ENCODE peak calls at places on chromosome 21, in six cellular contexts. N is heart left ventricle; L is heart right ventricle; Y is effector memory CD4-positive, alpha-beta T cell; G is GM23248; X is MM.1S. U is an unnamed sample. For H3K4me1 and H3K27me3, the result is how much of the 10 kb centered on the place peaks cover.

GRCh38 chr21:30340714-30341573 is 3.5 kb upstream of the KRTAP27-1 start:
- DNase-seq in N (no peak), L (no peak), Y (no peak), G (peak), X (peak), U (peak)

GRCh38 chr21:39441502-39442475 is 3.8 kb downstream of the LCA5L start:
- DNase-seq in N (no peak), L (no peak), Y (no peak), G (peak), X (peak), U (peak)

GRCh38 chr21:26732442-26733221 is 112.6 kb downstream of the ADAMTS1 start:
- DNase-seq in N (peak), L (peak), Y (no peak), G (peak), X (no peak), U (no peak)

GRCh38 chr21:38997051-38997450 is 186.2 kb downstream of the PSMG1 start:
- DNase-seq in N (no peak), L (no peak), Y (no peak), G (no peak), X (no peak), U (no peak)

GRCh38 chr21:29145354-29145782 is 14.9 kb downstream of the MAP3K7CL start:
- DNase-seq in N (no peak), L (no peak), Y (no peak), G (peak), X (no peak), U (no peak)

GRCh38 chr21:24470852-24471251 is 1136.4 kb downstream of the MRPL39 start:
- DNase-seq in N (no peak), L (no peak), Y (no peak), G (no peak), X (no peak), U (no peak)

GRCh38 chr21:15872236-15872635 is 142.5 kb downstream of the USP25 start:
- DNase-seq in N (no peak), L (no peak), Y (no peak), G (no peak), X (no peak), U (no peak)

GRCh38 chr21:31260790-31261189 is 83.3 kb downstream of the TIAM1 start:
- DNase-seq in N (no peak), L (no peak), Y (no peak), G (peak), X (no peak), U (no peak)

GRCh38 chr21:14773777-14774345 is 227.7 kb upstream of the SAMSN1 start:
- DNase-seq in N (peak), L (peak), Y (peak), G (peak), X (peak), U (peak)

GRCh38 chr21:31609081-31609480 is 50.4 kb upstream of the SOD1 start:
- DNase-seq in N (no peak), L (no peak), Y (no peak), G (no peak), X (no peak), U (no peak)

GRCh38 chr21:28754127-28754611 is 238.5 kb downstream of the LTN1 start:
- DNase-seq in N (peak), L (peak), Y (no peak), G (peak), X (no peak), U (no peak)

GRCh38 chr21:25887166-25887565 is 152.4 kb downstream of the GABPA start:
- DNase-seq in N (no peak), L (no peak), Y (no peak), G (peak), X (no peak), U (no peak)

GRCh38 chr21:40433575-40433974 is 413.4 kb downstream of the DSCAM start:
- DNase-seq in N (no peak), L (no peak), Y (no peak), G (no peak), X (no peak), U (no peak)

GRCh38 chr21:33901421-33902288 is 13.9 kb downstream of the ATP5PO start:
- DNase-seq in N (no peak), L (no peak), Y (no peak), G (peak), X (peak), U (no peak)

GRCh38 chr21:27112186-27112585 is 145.3 kb upstream of the ADAMTS5 start:
- DNase-seq in N (no peak), L (no peak), Y (no peak), G (peak), X (no peak), U (no peak)

GRCh38 chr21:20259035-20259867 is 739.0 kb upstream of the NCAM2 start:
- DNase-seq in N (no peak), L (no peak), Y (no peak), G (no peak), X (no peak), U (no peak)

GRCh38 chr21:32083175-32083574 is 195.7 kb downstream of the MIS18A start:
- DNase-seq in N (no peak), L (no peak), Y (no peak), G (no peak), X (no peak), U (no peak)

GRCh38 chr21:28521932-28522826 is 470.5 kb downstream of the LTN1 start:
- DNase-seq in N (no peak), L (no peak), Y (no peak), G (peak), X (peak), U (no peak)

GRCh38 chr21:43767980-43768867 is 7.9 kb downstream of the CSTB start:
- DNase-seq in N (no peak), L (no peak), Y (no peak), G (peak), X (no peak), U (no peak)

GRCh38 chr21:43767498-43767979 is 8.6 kb downstream of the CSTB start:
- DNase-seq in N (no peak), L (no peak), Y (no peak), G (no peak), X (no peak), U (no peak)

GRCh38 chr21:43768868-43769167 is 7.3 kb downstream of the CSTB start:
- DNase-seq in N (no peak), L (no peak), Y (no peak), G (no peak), X (no peak), U (no peak)

GRCh38 chr21:43764576-43765495 is 11.3 kb downstream of the CSTB start:
- DNase-seq in N (no peak), L (no peak), Y (no peak), G (peak), X (no peak), U (no peak)

GRCh38 chr21:43766734-43767497 is 9.2 kb downstream of the CSTB start:
- DNase-seq in N (no peak), L (no peak), Y (no peak), G (no peak), X (no peak), U (no peak)
- H3K4me1 ChIP-seq in N (under half), L (under half), Y (under half), G (under half), X (under half), U (under half)

DNA sequence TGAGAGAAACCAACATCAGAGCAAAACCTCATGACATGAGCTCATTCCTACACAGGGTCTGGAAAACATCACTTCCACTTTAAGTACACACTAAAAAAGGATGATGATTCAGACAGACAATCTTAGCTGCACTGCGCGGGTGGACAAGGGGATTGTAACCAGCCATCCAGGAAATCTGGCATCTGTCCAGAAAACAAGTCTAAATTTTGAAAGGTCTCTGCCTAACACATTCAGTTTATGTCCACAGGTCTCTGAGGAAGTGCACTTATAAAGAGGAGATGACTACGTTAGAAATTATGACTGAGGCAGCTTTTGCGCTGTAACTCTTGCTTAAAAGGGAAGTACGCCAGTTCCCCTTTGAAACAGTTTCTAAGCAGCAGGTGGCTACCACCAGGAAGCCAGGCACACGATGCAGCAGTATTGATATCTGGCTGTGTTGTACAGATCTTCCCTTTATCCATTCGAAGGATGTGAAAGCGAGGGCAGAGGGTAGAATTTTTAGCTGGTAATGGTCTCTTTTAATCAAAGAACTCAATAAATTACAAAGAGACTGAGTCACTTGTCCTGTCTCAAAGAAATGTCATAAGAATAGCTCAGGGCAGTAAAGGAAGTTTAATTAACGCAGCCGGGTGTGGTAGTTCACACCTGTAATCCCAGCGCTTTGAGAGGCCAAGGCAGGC is 128.0 kb downstream of the SETD4 start:
- DNase-seq in N (peak), L (peak), Y (no peak), G (peak), X (peak), U (no peak)
- H3K4me3 ChIP-seq in N (no peak), L (no peak), Y (no peak), G (peak), X (peak), U (no peak)

GRCh38 chr21:36572091-36572490 is 92.2 kb upstream of the CLDN14 start:
- DNase-seq in N (no peak), L (no peak), Y (no peak), G (no peak), X (no peak), U (no peak)
- H3K27me3 ChIP-seq in N (under half), L (under half), Y (under half), G (half or more), X (under half), U (under half)

DNA sequence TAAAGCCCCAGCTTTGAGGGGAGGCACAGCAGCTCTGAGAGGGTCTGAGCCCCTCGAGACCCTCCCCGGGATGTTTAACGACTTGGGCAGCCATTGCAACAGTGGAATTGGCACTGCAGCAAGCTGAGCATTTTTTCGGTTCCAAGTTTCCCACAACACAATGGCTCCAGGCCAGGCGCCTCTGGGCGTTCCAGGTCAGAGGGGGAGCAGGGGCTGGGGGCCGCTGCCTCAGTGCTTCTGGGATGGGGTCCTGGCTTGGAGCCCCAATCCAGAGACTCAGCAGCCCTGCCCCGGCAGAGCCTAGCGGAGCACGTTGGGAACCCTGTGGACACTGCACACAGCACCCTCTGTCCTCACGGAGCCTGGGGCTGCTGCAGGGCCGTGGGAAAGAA is 50.0 kb downstream of the COL18A1 start:
- DNase-seq in N (no peak), L (peak), Y (no peak), G (no peak), X (no peak), U (no peak)
- H3K4me1 ChIP-seq in N (under half), L (under half), Y (under half), G (under half), X (under half), U (under half)

GRCh38 chr21:22211943-22212342 is 1213.7 kb downstream of the NCAM2 start:
- DNase-seq in N (no peak), L (no peak), Y (no peak), G (no peak), X (no peak), U (no peak)
- H3K4me3 ChIP-seq in N (no peak), L (no peak), Y (no peak), G (no peak), X (no peak), U (no peak)

GRCh38 chr21:35011681-35012080 is 37.4 kb downstream of the RUNX1 start:
- DNase-seq in N (no peak), L (no peak), Y (no peak), G (no peak), X (no peak), U (no peak)
- H3K27me3 ChIP-seq in N (under half), L (under half), Y (under half), G (under half), X (under half), U (under half)

DNA sequence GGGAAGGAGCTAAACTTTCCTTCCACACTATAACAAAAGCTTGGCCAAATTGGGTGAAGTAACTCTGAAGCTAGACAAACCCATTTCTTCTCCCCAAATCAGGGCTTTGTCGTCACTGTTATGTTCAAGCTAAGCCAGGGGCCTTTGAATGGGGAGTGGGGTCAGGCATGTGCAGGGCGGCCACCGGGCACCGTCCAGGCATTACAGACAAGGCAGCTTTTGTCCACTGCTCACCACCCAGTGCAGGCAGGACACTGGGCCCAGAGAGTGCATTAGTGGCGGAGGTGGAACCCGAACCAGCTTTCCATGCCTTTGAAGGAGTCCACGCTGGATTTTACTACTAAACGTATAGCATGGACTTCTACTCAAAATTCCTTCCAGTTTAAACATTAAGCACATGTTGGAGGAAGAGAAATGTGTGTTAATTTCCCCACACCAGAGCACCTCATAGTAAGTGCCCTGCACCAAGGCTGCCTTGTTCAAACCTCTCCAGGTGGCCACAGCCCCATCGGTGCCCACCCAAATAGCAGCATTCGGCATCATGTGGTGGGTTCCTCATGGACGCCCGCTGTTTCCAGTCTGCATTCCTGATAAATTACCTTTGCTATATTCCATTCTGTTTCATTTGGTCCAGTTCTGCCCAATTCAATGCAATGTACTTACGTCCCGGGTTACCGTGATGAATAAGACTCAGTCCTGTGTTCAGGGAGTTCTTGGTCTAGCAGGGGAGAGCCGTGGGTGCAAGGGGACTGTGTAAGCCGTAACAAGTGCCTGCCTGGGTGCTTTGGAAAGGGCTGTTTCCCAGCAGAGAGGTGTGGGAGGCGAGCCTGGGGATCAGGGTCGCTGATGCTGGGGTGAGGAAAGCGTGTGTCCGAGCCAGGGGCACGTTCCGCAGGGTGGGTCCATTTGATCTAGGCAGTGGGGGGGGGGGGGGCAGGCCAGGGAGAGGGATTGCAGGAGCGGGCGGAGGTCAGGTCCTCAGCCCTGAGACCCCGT is 1.7 kb downstream of the UBASH3A start:
- DNase-seq in N (no peak), L (no peak), Y (no peak), G (no peak), X (no peak), U (no peak)
- H3K4me1 ChIP-seq in N (under half), L (under half), Y (under half), G (under half), X (under half), U (half or more)

GRCh38 chr21:17506936-17507335 is 5.9 kb upstream of the CXADR start:
- DNase-seq in N (no peak), L (no peak), Y (no peak), G (no peak), X (no peak), U (no peak)
- H3K4me3 ChIP-seq in N (no peak), L (no peak), Y (no peak), G (no peak), X (no peak), U (no peak)

GRCh38 chr21:42654179-42654912 is 925 bp downstream of the PDE9A start:
- DNase-seq in N (no peak), L (no peak), Y (no peak), G (no peak), X (no peak), U (no peak)

GRCh38 chr21:42652527-42653491 is 612 bp upstream of the PDE9A start:
- DNase-seq in N (peak), L (peak), Y (no peak), G (peak), X (no peak), U (no peak)

GRCh38 chr21:42651515-42652401 is 1.7 kb upstream of the PDE9A start:
- DNase-seq in N (no peak), L (no peak), Y (no peak), G (no peak), X (no peak), U (no peak)

GRCh38 chr21:42654913-42655796 is 1.7 kb downstream of the PDE9A start:
- DNase-seq in N (no peak), L (no peak), Y (no peak), G (no peak), X (no peak), U (no peak)

DNA sequence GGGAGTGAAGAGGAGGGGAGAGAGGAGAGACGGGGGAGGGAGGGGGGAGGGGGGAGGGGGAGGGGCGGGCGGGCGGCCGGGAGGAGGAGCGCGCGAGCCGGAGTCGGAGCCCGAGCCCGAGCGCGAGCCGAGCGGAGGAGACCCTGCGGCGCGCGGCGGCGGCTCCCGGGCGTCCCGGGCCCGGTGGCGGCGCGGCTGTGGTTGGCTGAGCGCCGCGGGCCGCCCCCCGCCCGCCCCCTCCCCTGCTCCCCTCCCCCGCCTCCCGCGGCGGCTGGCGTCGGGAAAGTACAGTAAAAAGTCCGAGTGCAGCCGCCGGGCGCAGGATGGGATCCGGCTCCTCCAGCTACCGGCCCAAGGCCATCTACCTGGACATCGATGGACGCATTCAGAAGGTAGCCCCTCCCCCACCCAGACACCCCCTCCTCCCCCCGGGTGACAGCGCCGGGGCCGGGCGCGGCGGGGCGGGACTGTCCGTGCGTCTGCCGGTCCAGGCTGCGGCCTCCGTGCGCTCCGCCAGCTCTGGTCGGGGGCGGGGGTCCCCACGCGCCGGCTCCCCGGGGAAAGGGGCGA is at the start of gene PDE9A:
- DNase-seq in N (peak), L (peak), Y (no peak), G (peak), X (no peak), U (peak)
- H3K27me3 ChIP-seq in N (under half), L (half or more), Y (under half), G (half or more), X (half or more), U (under half)